ENCODE peak calls at places on chromosomes 12 and 14, in four cellular contexts. O is Peyer's patch, S is heart left ventricle, M is GM12865. H is an unnamed sample.

GRCh38 chr12:22529281-22530060 is 14.9 kb downstream of the C2CD5 start:
- DNase-seq in O (no peak), S (no peak), M (peak; percentile 29), H (no peak)

GRCh38 chr12:28536088-28536487 is 345.8 kb downstream of the CCDC91 start:
- DNase-seq in O (no peak), S (no peak), M (no peak), H (no peak)

GRCh38 chr12:6647083-6647604 is at the start of gene ACRBP:
- DNase-seq in O (peak; percentile 86), S (peak; percentile 91), M (peak; percentile 62), H (peak; percentile 40)

GRCh38 chr12:101813117-101813516 is 17.6 kb downstream of the GNPTAB start:
- DNase-seq in O (no peak), S (no peak), M (no peak), H (no peak)

GRCh38 chr12:42812086-42812485 is 222.5 kb upstream of the PRICKLE1 start:
- DNase-seq in O (no peak), S (no peak), M (no peak), H (no peak)

GRCh38 chr14:105026033-105026785 is 5.3 kb upstream of the CDCA4 start:
- DNase-seq in O (no peak), S (no peak), M (peak; percentile 90), H (peak; percentile 42)

GRCh38 chr14:58243790-58244555 is 670 bp upstream of the PSMA3 start:
- DNase-seq in O (no peak), S (no peak), M (peak; percentile 32), H (no peak)

GRCh38 chr12:122052285-122052684 is 26.3 kb upstream of the MLXIP start:
- DNase-seq in O (no peak), S (no peak), M (no peak), H (no peak)

GRCh38 chr12:31813305-31813704 is 84.5 kb upstream of the AMN1 start:
- DNase-seq in O (no peak), S (no peak), M (no peak), H (no peak)
- TF ChIP-seq CTCF in O (peak; percentile 38), S (no peak), M (no peak), H (no peak)

GRCh38 chr12:38949363-38949762 is 44.0 kb upstream of the CPNE8 start:
- DNase-seq in O (no peak), S (no peak), M (no peak), H (no peak)
- TF ChIP-seq CTCF in O (no peak), S (no peak), M (no peak), H (no peak)

GRCh38 chr12:13594731-13595514 is 386.5 kb downstream of the GRIN2B start:
- DNase-seq in O (no peak), S (no peak), M (no peak), H (no peak)

GRCh38 chr12:13596714-13597113 is 384.7 kb downstream of the GRIN2B start:
- DNase-seq in O (no peak), S (no peak), M (no peak), H (no peak)

GRCh38 chr12:13597166-13597565 is 384.2 kb downstream of the GRIN2B start:
- DNase-seq in O (no peak), S (no peak), M (no peak), H (no peak)

GRCh38 chr12:13597837-13598236 is 383.6 kb downstream of the GRIN2B start:
- DNase-seq in O (no peak), S (no peak), M (no peak), H (no peak)

GRCh38 chr12:13595536-13596450 is 385.6 kb downstream of the GRIN2B start:
- DNase-seq in O (no peak), S (no peak), M (no peak), H (no peak)
- TF ChIP-seq CTCF in O (no peak), S (no peak), M (no peak), H (no peak)

DNA sequence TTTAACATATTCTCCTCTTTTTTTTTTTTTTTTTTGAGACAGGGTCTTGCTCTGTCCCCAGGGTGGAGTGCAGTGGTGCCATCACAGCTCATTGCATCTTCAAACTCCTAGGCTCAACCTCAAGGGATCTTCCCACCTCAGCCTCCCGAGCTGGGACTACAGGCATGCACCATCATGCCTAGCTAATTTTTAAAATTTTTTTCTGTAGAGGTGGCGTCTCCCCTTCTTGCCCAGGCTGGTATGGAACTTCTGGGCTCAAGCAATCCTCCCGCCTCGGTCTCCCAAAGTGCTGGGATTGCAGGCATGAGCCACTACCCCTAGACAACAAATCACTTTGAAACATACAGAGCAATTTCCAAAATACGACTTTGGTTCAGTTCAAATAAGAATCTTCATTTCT is 154.8 kb downstream of the PAX9 start:
- DNase-seq in O (no peak), S (no peak), M (no peak), H (no peak)
- TF ChIP-seq CTCF in O (no peak), S (no peak), M (no peak), H (no peak)

GRCh38 chr12:57692500-57692899 is 1.4 kb upstream of the OS9 start:
- DNase-seq in O (no peak), S (no peak), M (no peak), H (no peak)
- TF ChIP-seq CTCF in O (no peak), S (no peak), M (no peak), H (no peak)

GRCh38 chr12:19411234-19412221 is 27.8 kb upstream of the AEBP2 start:
- DNase-seq in O (no peak), S (no peak), M (no peak), H (no peak)
- TF ChIP-seq CTCF in O (no peak), S (no peak), M (no peak), H (no peak)

GRCh38 chr14:75147423-75148071 is 20.7 kb upstream of the NEK9 start:
- DNase-seq in O (peak; percentile 75), S (no peak), M (no peak), H (peak; percentile 47)
- TF ChIP-seq CTCF in O (peak; percentile 32), S (peak; percentile 31), M (no peak), H (no peak)

GRCh38 chr12:99765469-99766114 is 118.0 kb downstream of the GARIN6 start:
- DNase-seq in O (no peak), S (no peak), M (no peak), H (no peak)

GRCh38 chr12:99766408-99766807 is 118.9 kb downstream of the GARIN6 start:
- DNase-seq in O (no peak), S (no peak), M (no peak), H (no peak)

GRCh38 chr12:99769581-99769980 is 122.0 kb downstream of the GARIN6 start:
- DNase-seq in O (no peak), S (no peak), M (no peak), H (no peak)

GRCh38 chr12:99768758-99769157 is 121.2 kb downstream of the GARIN6 start:
- DNase-seq in O (no peak), S (no peak), M (no peak), H (no peak)

GRCh38 chr12:99767809-99768208 is 120.3 kb downstream of the GARIN6 start:
- DNase-seq in O (no peak), S (no peak), M (peak; percentile 23), H (no peak)
- TF ChIP-seq CTCF in O (no peak), S (peak; percentile 38), M (peak; percentile 24), H (no peak)

GRCh38 chr14:26984318-26985177 is 386.7 kb upstream of the NOVA1 start:
- DNase-seq in O (peak; percentile 75), S (no peak), M (peak; percentile 33), H (peak; percentile 51)
- TF ChIP-seq CTCF in O (peak; percentile 60), S (peak; percentile 69), M (peak; percentile 35), H (no peak)

GRCh38 chr14:102277874-102278630 is 26.9 kb downstream of the MOK start:
- DNase-seq in O (no peak), S (no peak), M (no peak), H (no peak)
- TF ChIP-seq CTCF in O (no peak), S (no peak), M (no peak), H (no peak)